ENCODE peak calls at places on chromosome 21, in six cellular contexts. One of them, this sample, is unnamed.

GRCh38 chr21:43712268-43712942 is 6.5 kb upstream of the PDXK start:
- DNase-seq in epithelial cell of esophagus: peak; percentile 95
- DNase-seq in CD8-positive, alpha-beta T cell: no peak
- DNase-seq in astrocyte: peak; percentile 74
- DNase-seq in tibial artery: no peak
- DNase-seq in suprapubic skin: no peak
- DNase-seq in this sample: peak; percentile 92

GRCh38 chr21:32256873-32257620 is 21.8 kb downstream of the MIS18A start:
- DNase-seq in epithelial cell of esophagus: peak; percentile 55
- DNase-seq in astrocyte: peak; percentile 85
- DNase-seq in suprapubic skin: peak; percentile 90
- DNase-seq in CD8-positive, alpha-beta T cell: no peak
- DNase-seq in tibial artery: peak; percentile 92
- DNase-seq in this sample: peak; percentile 89

GRCh38 chr21:32456497-32456918 is 44.0 kb downstream of the EVA1C start:
- DNase-seq in tibial artery: no peak
- DNase-seq in astrocyte: peak; percentile 76
- DNase-seq in suprapubic skin: no peak
- DNase-seq in epithelial cell of esophagus: peak; percentile 45
- DNase-seq in CD8-positive, alpha-beta T cell: no peak
- DNase-seq in this sample: no peak

GRCh38 chr21:18549214-18549905 is 145.8 kb upstream of the TMPRSS15 start:
- DNase-seq in CD8-positive, alpha-beta T cell: no peak
- DNase-seq in astrocyte: peak; percentile 36
- DNase-seq in epithelial cell of esophagus: no peak
- DNase-seq in suprapubic skin: no peak
- DNase-seq in tibial artery: no peak
- DNase-seq in this sample: no peak

GRCh38 chr21:18144341-18144740 is 100.3 kb upstream of the CHODL start:
- DNase-seq in epithelial cell of esophagus: no peak
- DNase-seq in tibial artery: no peak
- DNase-seq in CD8-positive, alpha-beta T cell: no peak
- DNase-seq in suprapubic skin: no peak
- DNase-seq in astrocyte: no peak
- DNase-seq in this sample: no peak

GRCh38 chr21:29697555-29698193 is 242.1 kb downstream of the GRIK1 start:
- DNase-seq in epithelial cell of esophagus: no peak
- DNase-seq in tibial artery: no peak
- DNase-seq in astrocyte: peak; percentile 30
- DNase-seq in CD8-positive, alpha-beta T cell: no peak
- DNase-seq in suprapubic skin: no peak
- DNase-seq in this sample: no peak

GRCh38 chr21:37372127-37372731 is 5.7 kb downstream of the DYRK1A start:
- DNase-seq in tibial artery: no peak
- DNase-seq in epithelial cell of esophagus: no peak
- DNase-seq in suprapubic skin: no peak
- DNase-seq in CD8-positive, alpha-beta T cell: no peak
- DNase-seq in astrocyte: no peak
- DNase-seq in this sample: no peak

GRCh38 chr21:32306021-32306780 is 7.5 kb downstream of the MRAP start:
- DNase-seq in CD8-positive, alpha-beta T cell: no peak
- DNase-seq in tibial artery: no peak
- DNase-seq in suprapubic skin: no peak
- DNase-seq in epithelial cell of esophagus: no peak
- DNase-seq in astrocyte: no peak
- DNase-seq in this sample: no peak

GRCh38 chr21:16579538-16579937 is 849.8 kb downstream of the USP25 start:
- DNase-seq in astrocyte: peak; percentile 54
- DNase-seq in tibial artery: no peak
- DNase-seq in suprapubic skin: no peak
- DNase-seq in epithelial cell of esophagus: peak; percentile 11
- DNase-seq in CD8-positive, alpha-beta T cell: no peak
- DNase-seq in this sample: no peak

GRCh38 chr21:44478801-44479167 is 23.5 kb downstream of the LRRC3 start:
- DNase-seq in suprapubic skin: no peak
- DNase-seq in tibial artery: peak; percentile 48
- DNase-seq in CD8-positive, alpha-beta T cell: no peak
- DNase-seq in epithelial cell of esophagus: no peak
- DNase-seq in astrocyte: no peak
- DNase-seq in this sample: no peak

GRCh38 chr21:35911412-35912191 is 148.7 kb downstream of the SETD4 start:
- DNase-seq in suprapubic skin: no peak
- DNase-seq in CD8-positive, alpha-beta T cell: no peak
- DNase-seq in epithelial cell of esophagus: peak; percentile 59
- DNase-seq in tibial artery: no peak
- DNase-seq in astrocyte: no peak
- DNase-seq in this sample: no peak

GRCh38 chr21:44880762-44881585 is 7.5 kb upstream of the PTTG1IP start:
- DNase-seq in tibial artery: no peak
- DNase-seq in astrocyte: peak; percentile 80
- DNase-seq in epithelial cell of esophagus: peak; percentile 29
- DNase-seq in CD8-positive, alpha-beta T cell: no peak
- DNase-seq in suprapubic skin: no peak
- DNase-seq in this sample: no peak

GRCh38 chr21:28421716-28422480 is 570.8 kb downstream of the LTN1 start:
- DNase-seq in CD8-positive, alpha-beta T cell: no peak
- DNase-seq in suprapubic skin: no peak
- DNase-seq in epithelial cell of esophagus: peak; percentile 40
- DNase-seq in tibial artery: no peak
- DNase-seq in astrocyte: no peak
- DNase-seq in this sample: no peak

GRCh38 chr21:43318841-43319781 is 107.8 kb downstream of the SIK1 start:
- DNase-seq in tibial artery: no peak
- DNase-seq in CD8-positive, alpha-beta T cell: no peak
- DNase-seq in astrocyte: peak; percentile 47
- DNase-seq in epithelial cell of esophagus: peak; percentile 84
- DNase-seq in suprapubic skin: no peak
- DNase-seq in this sample: no peak

GRCh38 chr21:16377120-16377658 is 647.4 kb downstream of the USP25 start:
- DNase-seq in astrocyte: peak; percentile 58
- DNase-seq in CD8-positive, alpha-beta T cell: no peak
- DNase-seq in tibial artery: no peak
- DNase-seq in epithelial cell of esophagus: no peak
- DNase-seq in suprapubic skin: no peak
- DNase-seq in this sample: no peak

GRCh38 chr21:22961248-22961647 is 1963.0 kb downstream of the NCAM2 start:
- DNase-seq in tibial artery: no peak
- DNase-seq in epithelial cell of esophagus: no peak
- DNase-seq in astrocyte: no peak
- DNase-seq in suprapubic skin: no peak
- DNase-seq in CD8-positive, alpha-beta T cell: no peak
- DNase-seq in this sample: no peak

GRCh38 chr21:44517175-44517899 is 22.7 kb downstream of the KRTAP10-1 start:
- DNase-seq in CD8-positive, alpha-beta T cell: no peak
- DNase-seq in epithelial cell of esophagus: no peak
- DNase-seq in astrocyte: no peak
- DNase-seq in tibial artery: no peak
- DNase-seq in suprapubic skin: no peak
- DNase-seq in this sample: no peak

GRCh38 chr21:44445413-44445812 is 9.9 kb upstream of the LRRC3 start:
- DNase-seq in epithelial cell of esophagus: no peak
- DNase-seq in astrocyte: no peak
- DNase-seq in tibial artery: peak; percentile 31
- DNase-seq in CD8-positive, alpha-beta T cell: no peak
- DNase-seq in suprapubic skin: peak; percentile 28
- DNase-seq in this sample: no peak

GRCh38 chr21:26042181-26042876 is 128.2 kb downstream of the APP start:
- DNase-seq in epithelial cell of esophagus: no peak
- DNase-seq in astrocyte: no peak
- DNase-seq in tibial artery: no peak
- DNase-seq in suprapubic skin: no peak
- DNase-seq in CD8-positive, alpha-beta T cell: no peak
- DNase-seq in this sample: no peak

GRCh38 chr21:46096596-46096981 is 1.3 kb upstream of the COL6A2 start:
- DNase-seq in astrocyte: no peak
- DNase-seq in tibial artery: no peak
- DNase-seq in CD8-positive, alpha-beta T cell: peak; percentile 46
- DNase-seq in epithelial cell of esophagus: no peak
- DNase-seq in suprapubic skin: no peak
- DNase-seq in this sample: no peak

GRCh38 chr21:46099476-46099875 is 1.6 kb downstream of the COL6A2 start:
- DNase-seq in epithelial cell of esophagus: no peak
- DNase-seq in tibial artery: peak; percentile 75
- DNase-seq in CD8-positive, alpha-beta T cell: peak; percentile 47
- DNase-seq in astrocyte: no peak
- DNase-seq in suprapubic skin: peak; percentile 74
- DNase-seq in this sample: no peak

GRCh38 chr21:46098303-46099141 is 610 bp downstream of the COL6A2 start:
- DNase-seq in tibial artery: peak; percentile 70
- DNase-seq in suprapubic skin: peak; percentile 73
- DNase-seq in astrocyte: no peak
- DNase-seq in CD8-positive, alpha-beta T cell: peak; percentile 57
- DNase-seq in epithelial cell of esophagus: no peak
- DNase-seq in this sample: no peak

GRCh38 chr21:46096997-46097825 is 701 bp upstream of the COL6A2 start:
- DNase-seq in suprapubic skin: peak; percentile 74
- DNase-seq in astrocyte: no peak
- DNase-seq in epithelial cell of esophagus: no peak
- DNase-seq in tibial artery: peak; percentile 75
- DNase-seq in CD8-positive, alpha-beta T cell: peak; percentile 48
- DNase-seq in this sample: no peak

DNA sequence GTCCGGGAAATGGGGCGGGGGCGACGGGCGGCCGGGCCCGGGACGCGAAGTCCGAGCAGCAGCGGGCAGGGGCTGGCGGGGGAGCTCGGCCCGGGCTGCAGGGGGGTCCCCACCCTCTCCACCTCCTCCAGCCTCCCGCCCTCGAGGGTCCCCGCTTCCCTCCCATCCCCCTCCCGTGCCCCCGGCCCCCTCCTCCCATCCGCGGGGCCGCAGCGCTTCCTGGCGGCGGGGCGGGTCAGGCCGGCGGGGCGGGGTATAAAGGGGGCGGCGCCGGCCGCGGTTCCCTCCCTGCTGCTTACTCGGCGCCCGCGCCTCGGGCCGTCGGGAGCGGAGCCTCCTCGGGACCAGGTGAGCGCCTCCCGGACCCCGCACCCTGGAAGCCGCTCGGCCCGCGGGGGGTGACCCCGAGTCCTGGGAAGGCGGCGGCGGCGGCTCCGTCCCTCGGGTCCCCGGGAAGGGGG is at the start of gene COL6A2:
- DNase-seq in epithelial cell of esophagus: no peak
- DNase-seq in astrocyte: no peak
- DNase-seq in suprapubic skin: no peak
- DNase-seq in CD8-positive, alpha-beta T cell: peak; percentile 76
- DNase-seq in tibial artery: peak; percentile 88
- DNase-seq in this sample: no peak
- TF ChIP-seq CTCF in epithelial cell of esophagus: no peak
- TF ChIP-seq CTCF in astrocyte: no peak
- TF ChIP-seq CTCF in suprapubic skin: no peak
- TF ChIP-seq CTCF in CD8-positive, alpha-beta T cell: no peak
- TF ChIP-seq CTCF in tibial artery: no peak
- TF ChIP-seq CTCF in this sample: no peak

DNA sequence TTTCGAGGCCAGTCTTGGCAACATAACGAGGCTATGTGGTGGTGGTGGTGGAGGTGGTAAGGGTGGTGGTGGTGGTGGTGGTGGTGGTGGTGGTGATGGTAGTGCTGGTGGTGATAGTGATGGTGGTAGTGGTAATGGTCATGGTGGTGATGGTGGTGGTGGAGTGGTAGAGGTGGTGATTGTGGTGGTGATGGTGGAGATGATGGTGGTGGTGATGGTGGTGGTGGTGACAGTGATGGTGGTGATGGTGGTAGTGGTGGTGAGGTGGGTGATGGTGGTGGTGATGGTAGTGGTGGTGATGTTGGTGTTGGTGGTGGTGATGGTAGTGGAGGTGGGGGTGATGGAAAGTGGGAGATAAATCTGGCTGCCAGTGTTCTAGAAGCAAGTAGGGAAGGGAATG is 27.4 kb downstream of the SH3BGR start:
- DNase-seq in astrocyte: no peak
- DNase-seq in epithelial cell of esophagus: no peak
- DNase-seq in suprapubic skin: no peak
- DNase-seq in CD8-positive, alpha-beta T cell: no peak
- DNase-seq in tibial artery: no peak
- DNase-seq in this sample: no peak
- H3K4me3 ChIP-seq in astrocyte: no peak overlapping the region
- H3K4me3 ChIP-seq in epithelial cell of esophagus: no peak overlapping the region
- H3K4me3 ChIP-seq in suprapubic skin: no peak overlapping the region
- H3K4me3 ChIP-seq in CD8-positive, alpha-beta T cell: no peak overlapping the region
- H3K4me3 ChIP-seq in tibial artery: no peak overlapping the region
- H3K4me3 ChIP-seq in this sample: no peak overlapping the region

GRCh38 chr21:30842990-30843389 is 13.4 kb upstream of the KRTAP7-1 start:
- DNase-seq in CD8-positive, alpha-beta T cell: no peak
- DNase-seq in tibial artery: no peak
- DNase-seq in epithelial cell of esophagus: no peak
- DNase-seq in suprapubic skin: no peak
- DNase-seq in astrocyte: no peak
- DNase-seq in this sample: no peak
- TF ChIP-seq CTCF in CD8-positive, alpha-beta T cell: no peak
- TF ChIP-seq CTCF in tibial artery: no peak
- TF ChIP-seq CTCF in epithelial cell of esophagus: no peak
- TF ChIP-seq CTCF in suprapubic skin: no peak
- TF ChIP-seq CTCF in astrocyte: no peak
- TF ChIP-seq CTCF in this sample: no peak

GRCh38 chr21:31159808-31160207 is 121.5 kb upstream of the KRTAP19-8 start:
- DNase-seq in CD8-positive, alpha-beta T cell: no peak
- DNase-seq in epithelial cell of esophagus: no peak
- DNase-seq in suprapubic skin: no peak
- DNase-seq in tibial artery: no peak
- DNase-seq in astrocyte: no peak
- DNase-seq in this sample: no peak
- H3K4me3 ChIP-seq in CD8-positive, alpha-beta T cell: no peak overlapping the region
- H3K4me3 ChIP-seq in epithelial cell of esophagus: no peak overlapping the region
- H3K4me3 ChIP-seq in suprapubic skin: peak overlapping the region; percentile 12
- H3K4me3 ChIP-seq in tibial artery: no peak overlapping the region
- H3K4me3 ChIP-seq in astrocyte: peak overlapping the region; percentile 57
- H3K4me3 ChIP-seq in this sample: no peak overlapping the region

DNA sequence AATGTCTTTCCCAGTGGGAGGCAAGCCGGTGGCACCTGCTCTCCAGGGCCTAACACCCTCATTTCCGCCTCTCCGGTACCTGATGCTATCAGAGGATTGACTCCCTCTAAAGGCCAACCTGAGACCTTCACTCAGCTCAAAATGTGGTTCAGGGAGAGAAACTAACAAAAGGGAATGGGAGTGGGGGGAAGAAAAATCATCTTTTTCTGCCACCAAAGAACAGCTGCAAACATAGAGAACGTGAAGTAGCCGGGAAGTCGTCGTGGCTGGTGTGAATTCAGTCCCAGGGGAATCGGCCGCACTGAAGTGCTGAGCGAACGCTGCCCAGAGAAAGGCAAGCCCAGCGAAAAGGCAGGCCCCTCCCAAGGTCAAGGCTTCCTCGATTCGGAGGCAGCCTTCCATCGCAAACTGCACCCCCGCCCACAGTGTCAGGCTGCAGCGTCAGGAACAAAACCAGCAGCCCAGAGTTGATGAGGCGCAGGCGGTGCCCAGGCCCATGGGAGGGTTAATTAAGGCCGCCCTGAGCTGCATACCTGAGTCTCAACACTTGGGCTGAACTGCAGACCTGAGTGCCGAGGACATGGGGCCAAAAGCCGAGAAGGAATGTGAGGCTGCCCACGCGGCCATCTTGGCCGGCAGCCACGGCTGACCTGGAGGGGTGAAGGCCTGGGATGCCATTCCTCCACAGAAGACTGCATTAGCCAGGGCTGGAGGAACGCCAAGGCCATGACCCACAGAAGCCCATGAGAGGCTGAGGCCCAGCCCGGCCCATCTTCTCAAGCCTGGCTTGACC is 160.2 kb downstream of the PSMG1 start:
- DNase-seq in suprapubic skin: no peak
- DNase-seq in epithelial cell of esophagus: no peak
- DNase-seq in tibial artery: peak; percentile 83
- DNase-seq in astrocyte: peak; percentile 66
- DNase-seq in CD8-positive, alpha-beta T cell: no peak
- DNase-seq in this sample: peak; percentile 85
- TF ChIP-seq CTCF in suprapubic skin: no peak
- TF ChIP-seq CTCF in epithelial cell of esophagus: peak; percentile 13
- TF ChIP-seq CTCF in tibial artery: no peak
- TF ChIP-seq CTCF in astrocyte: no peak
- TF ChIP-seq CTCF in CD8-positive, alpha-beta T cell: no peak
- TF ChIP-seq CTCF in this sample: peak; percentile 67

This sample was measured in epithelial cell of proximal tubule.